ENCODE peak calls at places on chromosome 22, in seven cellular contexts. V, C, A, R, Z, D and P are unnamed samples.

GRCh38 chr22:38835888-38836301 is 7.9 kb downstream of the NPTXR start:
- DNase-seq in D (no peak), C (no peak), V (no peak), Z (no peak), R (no peak), A (no peak), P (no peak)

GRCh38 chr22:40855104-40855959 is 1.1 kb downstream of the ST13 start:
- DNase-seq in A (no peak), R (no peak), V (no peak), Z (no peak), D (no peak), C (no peak), P (no peak)

GRCh38 chr22:17562906-17563870 is at the start of gene SLC25A18:
- DNase-seq in Z (no peak), A (peak), D (no peak), C (peak), V (no peak), R (no peak), P (no peak)

GRCh38 chr22:43521716-43522115 is 109.9 kb downstream of the MPPED1 start:
- DNase-seq in Z (no peak), A (no peak), C (no peak), V (no peak), R (no peak), D (no peak), P (no peak)

GRCh38 chr22:39917091-39917703 is 16.3 kb downstream of the GRAP2 start:
- DNase-seq in V (no peak), R (no peak), C (no peak), A (no peak), D (no peak), Z (no peak), P (no peak)

GRCh38 chr22:36569999-36570398 is 41.0 kb upstream of the EIF3D start:
- DNase-seq in V (no peak), R (peak), A (peak), Z (peak), C (peak), D (peak), P (no peak)

GRCh38 chr22:42066133-42066761 is 4.4 kb downstream of the NAGA start:
- DNase-seq in D (no peak), V (no peak), A (no peak), R (no peak), Z (no peak), C (no peak), P (no peak)

GRCh38 chr22:31881867-31882266 is 62.5 kb upstream of the YWHAH start:
- DNase-seq in Z (no peak), A (no peak), C (no peak), R (no peak), V (no peak), D (no peak), P (no peak)

GRCh38 chr22:37511368-37512104 is 7.7 kb downstream of the CARD10 start:
- DNase-seq in V (no peak), A (no peak), D (no peak), R (no peak), Z (no peak), C (no peak), P (no peak)

GRCh38 chr22:41998361-41999261 is at the start of gene WBP2NL:
- DNase-seq in A (peak), C (no peak), R (no peak), Z (no peak), D (peak), V (peak), P (peak)

GRCh38 chr22:39920134-39920743 is 19.4 kb downstream of the GRAP2 start:
- DNase-seq in Z (no peak), A (peak), V (no peak), C (no peak), D (no peak), R (no peak), P (no peak)

GRCh38 chr22:37639070-37639760 is at the start of gene SH3BP1:
- DNase-seq in Z (no peak), C (peak), R (no peak), A (peak), D (peak), V (no peak), P (peak)

GRCh38 chr22:36010913-36011312 is 17.7 kb downstream of the RBFOX2 start:
- DNase-seq in R (no peak), A (no peak), C (no peak), D (peak), Z (no peak), V (no peak), P (no peak)

GRCh38 chr22:38467904-38468760 is at the start of gene KDELR3:
- DNase-seq in D (peak), V (no peak), C (no peak), R (peak), Z (no peak), A (peak), P (peak)

GRCh38 chr22:43342347-43343261 is 568 bp downstream of the SCUBE1 start:
- DNase-seq in D (peak), Z (no peak), C (no peak), R (no peak), V (no peak), A (no peak), P (no peak)

GRCh38 chr22:38981659-38982007 is 514 bp upstream of the APOBEC3B start:
- DNase-seq in A (no peak), D (no peak), R (no peak), C (no peak), V (no peak), Z (no peak), P (no peak)

GRCh38 chr22:47266329-47266728 is 503.9 kb downstream of the TBC1D22A start:
- DNase-seq in R (no peak), Z (no peak), D (no peak), C (no peak), V (no peak), A (no peak), P (no peak)

GRCh38 chr22:47274196-47274595 is 511.7 kb downstream of the TBC1D22A start:
- DNase-seq in R (no peak), A (no peak), Z (no peak), D (no peak), V (no peak), C (no peak), P (no peak)

GRCh38 chr22:47269689-47270088 is 507.2 kb downstream of the TBC1D22A start:
- DNase-seq in A (no peak), D (no peak), V (no peak), R (no peak), Z (no peak), C (peak), P (no peak)

GRCh38 chr22:47267531-47268282 is 505.3 kb downstream of the TBC1D22A start:
- DNase-seq in A (no peak), D (no peak), R (no peak), C (no peak), V (no peak), Z (no peak), P (no peak)

DNA sequence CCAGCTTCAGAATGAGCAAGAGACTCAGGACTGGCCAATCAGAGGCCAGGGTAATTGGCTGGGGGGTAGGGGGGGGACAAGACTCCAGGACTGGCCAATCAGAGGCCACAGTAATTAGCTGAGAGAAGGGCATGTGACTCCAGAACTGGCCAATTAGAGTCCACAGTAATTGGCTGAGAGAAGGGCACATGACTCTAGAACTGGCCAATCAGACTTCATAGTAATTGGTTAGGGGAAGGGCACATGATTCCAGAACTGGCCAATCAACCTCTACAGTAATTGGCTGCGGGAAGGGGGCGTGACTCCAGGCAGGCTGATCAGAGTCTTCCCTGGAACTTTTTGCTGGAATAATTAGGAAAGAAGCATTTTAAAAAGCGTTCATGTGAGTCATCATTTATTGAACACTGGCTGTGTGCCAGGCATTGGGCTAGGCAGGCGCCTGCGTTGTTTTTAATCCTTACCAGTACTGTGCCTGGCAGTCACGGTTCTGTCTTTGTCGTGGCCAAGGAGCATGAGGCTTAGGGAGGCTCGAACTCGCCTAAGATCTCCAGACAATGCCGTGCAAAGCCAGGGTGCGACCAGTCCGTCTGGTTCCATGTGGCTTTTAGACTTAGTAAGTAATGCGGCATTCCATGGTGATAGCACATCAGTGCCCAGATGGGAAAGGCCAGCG is 508.1 kb downstream of the TBC1D22A start:
- DNase-seq in Z (no peak), R (no peak), A (peak), C (no peak), D (no peak), V (no peak), P (peak)
- TF ChIP-seq JUND in Z (no peak), R (peak), A (no peak), C (no peak), D (no peak), V (no peak), P (no peak)

GRCh38 chr22:19745155-19746133 is 15.1 kb upstream of the TBX1 start:
- DNase-seq in V (no peak), C (no peak), Z (no peak), R (no peak), A (no peak), D (no peak), P (no peak)
- TF ChIP-seq JUND in V (no peak), C (no peak), Z (no peak), R (no peak), A (no peak), D (no peak), P (no peak)

GRCh38 chr22:27474711-27475547 is 326.6 kb downstream of the MN1 start:
- DNase-seq in Z (peak), V (no peak), R (peak), C (no peak), A (no peak), D (no peak), P (peak)
- TF ChIP-seq JUND in Z (no peak), V (no peak), R (peak), C (no peak), A (no peak), D (peak), P (no peak)

GRCh38 chr22:48464246-48464645 is 1363.4 kb downstream of the BRD1 start:
- DNase-seq in Z (no peak), D (no peak), C (no peak), R (no peak), A (no peak), V (no peak), P (no peak)
- TF ChIP-seq JUND in Z (no peak), D (no peak), C (no peak), R (no peak), A (no peak), V (no peak), P (no peak)

DNA sequence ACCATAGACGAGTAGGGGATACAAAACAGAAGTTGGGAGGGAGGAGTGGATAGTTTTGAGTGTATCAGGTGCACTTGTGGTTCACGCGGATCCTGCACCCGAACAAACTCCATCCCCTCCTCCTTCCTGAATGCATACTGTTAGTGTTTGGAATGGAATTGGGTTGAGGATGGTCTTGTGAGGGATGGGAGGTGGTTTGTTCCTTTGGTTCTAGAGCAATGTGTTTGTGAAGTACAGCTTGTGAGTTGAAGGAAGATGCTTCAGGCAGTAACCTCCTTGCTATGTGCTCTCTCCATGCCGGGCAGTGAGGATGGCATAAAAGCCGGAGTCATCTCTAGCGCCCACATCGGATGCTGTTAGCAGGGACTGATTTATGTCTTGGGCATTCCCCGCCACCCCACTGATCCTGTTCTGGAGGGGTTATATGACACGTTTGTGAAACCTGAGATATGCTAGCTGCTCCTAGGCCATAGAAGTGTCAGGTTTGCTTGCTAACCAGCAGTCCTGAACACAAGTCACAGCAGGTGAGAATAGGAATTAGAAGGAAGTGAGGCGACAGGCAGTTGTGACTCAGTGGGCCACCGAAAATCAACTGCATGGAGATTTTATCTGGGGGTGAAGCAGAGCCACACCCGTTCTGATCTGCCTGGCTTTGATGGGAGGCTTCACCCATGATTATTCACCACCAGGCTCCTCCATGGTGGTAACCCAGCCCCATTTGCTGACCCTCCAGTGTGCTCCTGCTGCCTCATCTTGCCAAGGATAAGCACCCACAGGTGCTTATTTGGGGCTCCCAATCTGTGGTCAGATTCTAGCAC is 2.2 kb downstream of the BCR start:
- DNase-seq in A (no peak), D (no peak), R (no peak), C (no peak), V (peak), Z (no peak), P (no peak)
- TF ChIP-seq JUND in A (no peak), D (no peak), R (no peak), C (no peak), V (no peak), Z (no peak), P (no peak)

GRCh38 chr22:48803171-48803992 is 1024.3 kb downstream of the BRD1 start:
- DNase-seq in C (no peak), Z (no peak), D (no peak), A (no peak), V (no peak), R (no peak), P (no peak)
- TF ChIP-seq JUND in C (no peak), Z (no peak), D (no peak), A (no peak), V (no peak), R (no peak), P (no peak)

GRCh38 chr22:30830907-30831306 is 136.2 kb downstream of the OSBP2 start:
- DNase-seq in D (no peak), A (no peak), V (no peak), Z (no peak), C (no peak), R (peak), P (no peak)
- TF ChIP-seq JUND in D (peak), A (no peak), V (no peak), Z (no peak), C (no peak), R (peak), P (no peak)